ENCODE peak calls at places on chromosomes 13 and 19, in five cellular contexts. P is tibial nerve, J is Peyer's patch, E is testis, X is right lobe of liver. Q is an unnamed sample. For H3K4me1, the result is how much of the 10 kb centered on the place peaks cover.

GRCh38 chr13:73547239-73547638 is 488.4 kb downstream of the KLF5 start:
- DNase-seq in P (no peak), J (no peak), E (no peak), X (no peak), Q (no peak)

GRCh38 chr19:46288896-46289588 is 7.8 kb upstream of the HIF3A start:
- DNase-seq in P (no peak), J (no peak), E (no peak), X (no peak), Q (no peak)

GRCh38 chr19:35266904-35267817 is 1.6 kb upstream of the USF2 start:
- DNase-seq in P (peak), J (peak), E (peak), X (peak), Q (no peak)

GRCh38 chr19:19460761-19461265 is 54.5 kb downstream of the TSSK6 start:
- DNase-seq in P (peak), J (no peak), E (peak), X (peak), Q (no peak)

GRCh38 chr19:45767410-45767880 is 1.6 kb downstream of the SIX5 start:
- DNase-seq in P (peak), J (peak), E (peak), X (peak), Q (no peak)

GRCh38 chr13:73171926-73172325 is 113.1 kb downstream of the KLF5 start:
- DNase-seq in P (no peak), J (no peak), E (no peak), X (no peak), Q (no peak)

GRCh38 chr13:19181021-19181620 is 503 bp downstream of the TUBA3C start:
- DNase-seq in P (no peak), J (no peak), E (no peak), X (no peak), Q (no peak)

GRCh38 chr19:12333162-12334159 is at the start of gene ZNF563:
- DNase-seq in P (peak), J (peak), E (peak), X (peak), Q (peak)

GRCh38 chr13:43883636-43884035 is 3.9 kb downstream of the LACC1 start:
- DNase-seq in P (no peak), J (no peak), E (no peak), X (no peak), Q (no peak)

GRCh38 chr19:31285744-31286143 is 63.5 kb downstream of the TSHZ3 start:
- DNase-seq in P (no peak), J (peak), E (peak), X (no peak), Q (no peak)

GRCh38 chr13:80962173-80962572 is 621.2 kb upstream of the SPRY2 start:
- DNase-seq in P (no peak), J (no peak), E (no peak), X (no peak), Q (no peak)

GRCh38 chr19:46356670-46357055 is 9.8 kb downstream of the PPP5C start:
- DNase-seq in P (no peak), J (no peak), E (no peak), X (no peak), Q (no peak)

GRCh38 chr19:11873762-11874161 is 13.8 kb upstream of the ZNF69 start:
- DNase-seq in P (no peak), J (no peak), E (no peak), X (no peak), Q (no peak)

GRCh38 chr13:100040196-100040595 is 48.7 kb upstream of the PCCA start:
- DNase-seq in P (no peak), J (no peak), E (no peak), X (no peak), Q (no peak)

GRCh38 chr19:35963514-35963913 is 27.3 kb downstream of the LRFN3 start:
- DNase-seq in P (no peak), J (no peak), E (peak), X (no peak), Q (no peak)

GRCh38 chr13:42076309-42076713 is 27.9 kb downstream of the DGKH start:
- DNase-seq in P (no peak), J (no peak), E (no peak), X (no peak), Q (no peak)

GRCh38 chr19:2259331-2259730 is 3.1 kb upstream of the JSRP1 start:
- DNase-seq in P (no peak), J (no peak), E (no peak), X (no peak), Q (no peak)

GRCh38 chr19:51258165-51258564 is 7.3 kb downstream of the SIGLECL1 start:
- DNase-seq in P (no peak), J (no peak), E (no peak), X (no peak), Q (no peak)

GRCh38 chr19:8821748-8822241 is 10.3 kb downstream of the ZNF558 start:
- DNase-seq in P (no peak), J (no peak), E (no peak), X (no peak), Q (no peak)

DNA sequence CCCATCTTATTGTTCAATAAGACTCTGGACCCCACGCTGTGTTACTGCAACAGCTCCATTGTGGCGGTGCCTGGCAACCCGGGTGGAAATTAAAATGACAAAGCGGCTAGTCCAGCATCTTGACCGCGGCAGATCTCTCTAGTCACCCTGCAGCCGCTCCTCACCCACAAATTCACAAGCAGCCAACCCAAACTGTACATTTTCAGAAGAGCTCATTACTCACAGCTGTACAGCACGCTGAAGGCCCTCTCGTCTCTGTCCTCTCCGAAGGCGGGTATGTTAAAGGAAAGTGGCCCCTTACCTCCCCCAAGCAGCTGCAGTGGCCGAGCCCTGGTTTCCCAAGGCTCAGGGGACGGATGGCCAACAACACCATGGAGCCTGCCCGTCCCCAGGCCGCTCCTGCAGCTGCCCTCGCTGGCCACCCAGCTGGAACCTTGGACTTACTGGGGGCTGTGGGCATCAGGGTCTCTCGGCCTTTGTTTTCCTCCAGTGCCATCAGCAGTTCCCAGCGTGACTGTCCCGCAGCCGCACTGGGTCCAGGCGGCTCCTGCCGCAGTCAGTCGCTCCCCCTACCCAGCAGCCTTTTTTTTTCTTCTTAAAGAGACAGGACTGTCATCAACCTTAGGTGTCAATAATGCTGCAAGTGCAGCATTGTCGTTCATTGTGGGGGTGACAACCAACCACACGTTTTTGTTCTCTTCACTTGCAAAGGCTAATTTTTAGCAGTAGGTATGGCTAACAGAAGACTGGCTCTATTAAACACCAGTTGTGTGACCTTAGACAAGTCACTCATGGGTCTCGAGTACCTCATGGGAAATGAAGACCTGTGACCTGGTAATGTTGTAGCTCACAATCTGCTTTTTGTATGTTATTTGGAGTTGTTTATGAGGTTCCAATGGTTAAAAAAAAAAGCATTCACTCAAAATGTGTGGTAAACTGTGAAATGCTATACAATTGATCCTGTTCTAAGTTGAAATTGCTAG is at the start of gene SACS:
- DNase-seq in P (no peak), J (no peak), E (peak), X (no peak), Q (no peak)
- TF ChIP-seq POLR2A in P (no peak), J (no peak), E (no peak), X (no peak), Q (no peak)

DNA sequence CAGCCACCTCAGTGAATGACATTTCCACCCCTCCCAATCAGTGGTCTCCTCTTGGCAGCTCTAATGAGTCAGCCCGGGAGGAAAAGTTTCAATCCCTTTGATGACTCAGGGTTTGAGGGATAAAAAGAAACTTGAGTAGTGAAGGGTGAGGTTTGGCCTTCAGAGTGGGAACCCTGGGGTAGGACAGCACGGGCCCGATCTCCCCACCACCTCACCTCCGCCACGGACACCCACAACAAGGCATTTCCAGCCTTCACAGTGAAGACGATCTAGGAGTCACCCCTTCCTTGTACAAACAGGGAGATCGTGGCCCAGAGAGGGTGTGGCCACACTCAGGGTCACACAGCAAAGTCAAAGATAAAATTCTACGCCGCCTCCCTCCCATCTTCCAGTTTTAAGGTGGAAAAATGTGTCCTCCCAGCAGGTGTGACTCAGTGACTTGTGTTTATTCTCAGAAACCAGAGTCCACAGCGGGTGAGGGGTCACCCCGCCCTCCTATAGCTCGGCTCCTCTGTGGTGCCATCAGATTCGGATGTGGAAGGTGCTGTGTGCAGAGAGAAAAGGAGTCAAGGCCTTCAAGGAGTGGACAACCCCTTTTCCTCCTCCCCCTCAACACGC is 12.3 kb downstream of the CIB3 start:
- DNase-seq in P (no peak), J (no peak), E (no peak), X (no peak), Q (no peak)
- H3K4me1 ChIP-seq in P (under half), J (under half), E (under half), X (under half), Q (under half)

GRCh38 chr13:30340367-30341184 is 33.2 kb upstream of the KATNAL1 start:
- DNase-seq in P (peak), J (no peak), E (peak), X (no peak), Q (no peak)
- H3K4me3 ChIP-seq in P (no peak), J (no peak), E (no peak), X (no peak), Q (peak)

GRCh38 chr19:13848811-13849241 is 28.1 kb upstream of the NANOS3 start:
- DNase-seq in P (no peak), J (no peak), E (no peak), X (no peak), Q (no peak)

GRCh38 chr19:13849277-13849676 is 27.7 kb upstream of the NANOS3 start:
- DNase-seq in P (no peak), J (no peak), E (no peak), X (no peak), Q (no peak)

GRCh38 chr19:13847900-13848677 is 28.8 kb upstream of the NANOS3 start:
- DNase-seq in P (no peak), J (no peak), E (no peak), X (no peak), Q (no peak)

GRCh38 chr19:13846533-13847032 is 30.4 kb upstream of the NANOS3 start:
- DNase-seq in P (peak), J (peak), E (peak), X (peak), Q (peak)

DNA sequence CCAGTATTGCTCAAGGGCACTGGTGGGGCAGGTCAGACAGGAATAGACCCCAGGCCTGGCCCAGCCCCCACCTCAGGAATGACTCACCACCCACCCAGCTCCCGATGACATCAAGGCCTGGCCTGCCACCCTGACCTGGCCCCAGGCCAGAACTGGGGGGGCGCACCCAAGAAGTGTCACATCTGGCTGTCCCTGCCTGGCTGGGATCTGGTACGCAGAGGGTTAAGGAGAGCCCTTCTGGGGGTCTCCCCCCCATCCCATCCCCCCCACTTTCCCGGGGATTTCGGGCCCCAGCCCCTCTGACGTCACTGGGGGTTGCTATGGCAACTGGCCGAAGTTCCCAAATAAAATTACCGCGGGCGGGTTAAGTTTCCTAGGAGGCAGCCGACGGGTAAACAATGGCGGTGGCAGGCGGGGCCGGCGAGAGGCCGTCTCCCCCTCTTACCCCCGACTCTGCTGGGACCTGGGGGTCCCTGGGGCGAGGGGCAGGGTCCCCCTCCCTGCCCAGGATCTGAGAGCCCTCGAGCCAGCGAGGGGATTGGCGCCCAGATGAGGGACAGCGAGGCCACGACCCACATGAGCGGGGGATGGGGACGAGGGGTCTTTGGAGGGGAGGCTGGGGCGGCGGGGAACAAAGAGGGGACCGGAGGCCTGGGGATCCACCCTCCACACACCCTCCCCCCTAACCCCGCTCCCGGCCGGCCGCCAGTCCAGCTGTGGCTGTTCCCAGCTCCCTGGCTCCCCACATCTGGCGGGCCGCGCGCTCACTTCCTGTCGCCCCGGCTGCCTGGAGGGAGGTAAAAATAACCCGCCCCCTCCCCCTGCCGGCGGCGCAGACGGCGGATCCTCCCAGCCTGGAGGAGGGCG is 29.7 kb upstream of the NANOS3 start:
- DNase-seq in P (peak), J (peak), E (peak), X (peak), Q (no peak)
- TF ChIP-seq POLR2A in P (peak), J (peak), E (no peak), X (peak), Q (no peak)

GRCh38 chr13:112871742-112872141 is 97.3 kb upstream of the MCF2L start:
- DNase-seq in P (no peak), J (no peak), E (no peak), X (no peak), Q (no peak)

GRCh38 chr13:112869202-112870061 is 99.6 kb upstream of the MCF2L start:
- DNase-seq in P (no peak), J (no peak), E (no peak), X (no peak), Q (no peak)

GRCh38 chr13:112870737-112871287 is 98.2 kb upstream of the MCF2L start:
- DNase-seq in P (no peak), J (no peak), E (no peak), X (no peak), Q (no peak)

GRCh38 chr13:112868308-112868707 is 100.7 kb upstream of the MCF2L start:
- DNase-seq in P (no peak), J (no peak), E (no peak), X (no peak), Q (no peak)

GRCh38 chr13:112870062-112870352 is 99.0 kb upstream of the MCF2L start:
- DNase-seq in P (no peak), J (no peak), E (no peak), X (no peak), Q (no peak)
- H3K4me1 ChIP-seq in P (under half), J (under half), E (under half), X (under half), Q (under half)

DNA sequence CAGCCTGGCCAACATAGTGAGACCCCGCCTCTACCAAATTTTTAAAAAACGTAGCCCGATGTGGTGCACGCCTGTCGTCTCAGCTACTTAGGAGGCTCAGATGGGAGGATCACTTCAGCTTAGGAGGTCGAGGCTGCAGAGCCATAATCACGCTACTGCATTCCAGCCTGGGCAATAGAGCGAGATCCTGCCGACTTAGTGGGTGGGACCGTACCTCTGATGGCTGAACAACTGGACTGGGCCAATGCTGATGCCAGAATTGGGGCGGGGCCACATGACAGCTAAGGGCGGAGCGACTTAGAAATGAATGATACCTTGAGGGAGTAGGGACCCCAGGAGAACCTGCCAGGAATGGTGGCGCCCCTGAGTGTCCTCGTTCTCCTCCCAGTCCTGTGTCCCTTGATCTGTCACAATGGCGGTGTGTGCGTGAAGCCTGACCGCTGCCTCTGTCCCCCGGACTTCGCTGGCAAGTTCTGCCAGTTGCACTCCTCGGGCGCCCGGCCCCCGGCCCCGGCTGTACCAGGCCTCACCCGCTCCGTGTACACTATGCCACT is 3.6 kb downstream of the LTBP4 start:
- DNase-seq in P (no peak), J (peak), E (no peak), X (no peak), Q (no peak)
- H3K4me3 ChIP-seq in P (peak), J (peak), E (no peak), X (peak), Q (peak)